ENCODE peak calls at places on chromosomes 11 and 22, in six cellular contexts. H is neural progenitor cell, E is MM.1S, T is SK-N-SH, U is HCT116, N is PC-3. A is an unnamed sample.

GRCh38 chr11:117822031-117822521 is 2.5 kb downstream of the FXYD2 start:
- DNase-seq in H (peak), E (peak), T (peak), U (no peak), N (peak), A (peak)

GRCh38 chr11:21909145-21909544 is 283.7 kb upstream of the ANO5 start:
- DNase-seq in H (no peak), E (no peak), T (no peak), U (no peak), N (no peak), A (no peak)

GRCh38 chr22:21078916-21079315 is 33.2 kb downstream of the LRRC74B start:
- DNase-seq in H (no peak), E (no peak), T (peak), U (no peak), N (no peak), A (no peak)

GRCh38 chr11:99368579-99368978 is 347.8 kb downstream of the CNTN5 start:
- DNase-seq in H (no peak), E (no peak), T (no peak), U (no peak), N (peak), A (peak)

GRCh38 chr11:112760378-112761060 is 200.7 kb upstream of the NCAM1 start:
- DNase-seq in H (no peak), E (no peak), T (no peak), U (no peak), N (no peak), A (no peak)

GRCh38 chr22:20084547-20085413 is 4.7 kb downstream of the DGCR8 start:
- DNase-seq in H (peak), E (no peak), T (peak), U (no peak), N (no peak), A (peak)

GRCh38 chr11:13303668-13304649 is 26.4 kb downstream of the BMAL1 start:
- DNase-seq in H (no peak), E (no peak), T (no peak), U (no peak), N (no peak), A (no peak)

GRCh38 chr11:89463381-89463780 is 27.8 kb downstream of the NOX4 start:
- DNase-seq in H (no peak), E (no peak), T (no peak), U (no peak), N (no peak), A (no peak)

GRCh38 chr11:100592619-100593309 is 94.3 kb upstream of the ARHGAP42 start:
- DNase-seq in H (no peak), E (no peak), T (no peak), U (no peak), N (no peak), A (no peak)

GRCh38 chr11:107928767-107929507 is 689 bp downstream of the RAB39A start:
- DNase-seq in H (peak), E (no peak), T (peak), U (no peak), N (no peak), A (no peak)

GRCh38 chr11:100647861-100648260 is 39.2 kb upstream of the ARHGAP42 start:
- DNase-seq in H (no peak), E (no peak), T (no peak), U (no peak), N (no peak), A (no peak)

GRCh38 chr11:79466411-79466810 is 25.6 kb upstream of the TENM4 start:
- DNase-seq in H (no peak), E (no peak), T (no peak), U (no peak), N (peak), A (peak)

GRCh38 chr11:64353761-64354506 is 5.0 kb upstream of the RPS6KA4 start:
- DNase-seq in H (no peak), E (no peak), T (peak), U (no peak), N (no peak), A (no peak)

GRCh38 chr11:3227568-3228444 is 4.4 kb downstream of the MRGPRE start:
- DNase-seq in H (no peak), E (no peak), T (peak), U (no peak), N (no peak), A (no peak)

GRCh38 chr11:68878022-68878421 is 25.6 kb downstream of the MRPL21 start:
- DNase-seq in H (no peak), E (no peak), T (no peak), U (no peak), N (no peak), A (no peak)

GRCh38 chr11:102610198-102610597 is 14.9 kb downstream of the MMP20 start:
- DNase-seq in H (no peak), E (no peak), T (no peak), U (no peak), N (no peak), A (no peak)

GRCh38 chr22:43698403-43698802 is 113.7 kb downstream of the EFCAB6 start:
- DNase-seq in H (no peak), E (no peak), T (no peak), U (no peak), N (no peak), A (peak)

GRCh38 chr11:1567052-1567720 is 4.9 kb downstream of the DUSP8 start:
- DNase-seq in H (no peak), E (no peak), T (no peak), U (no peak), N (no peak), A (no peak)

GRCh38 chr22:46150615-46151423 is 493 bp downstream of the PPARA start:
- DNase-seq in H (peak), E (peak), T (peak), U (no peak), N (no peak), A (peak)

GRCh38 chr11:130246719-130247118 is 68.0 kb downstream of the ZBTB44 start:
- DNase-seq in H (no peak), E (no peak), T (no peak), U (no peak), N (peak), A (peak)

GRCh38 chr11:18657696-18658095 is 23.6 kb upstream of the SPTY2D1 start:
- DNase-seq in H (no peak), E (no peak), T (no peak), U (no peak), N (no peak), A (no peak)

GRCh38 chr11:126594921-126595367 is 239.5 kb downstream of the ST3GAL4 start:
- DNase-seq in H (no peak), E (no peak), T (no peak), U (no peak), N (no peak), A (no peak)
- TF ChIP-seq EZH2phosphoT487 in H (no peak), E (no peak), T (no peak), U (no peak), N (no peak), A (no peak)

GRCh38 chr22:35115515-35115914 is 49.6 kb downstream of the ISX start:
- DNase-seq in H (no peak), E (no peak), T (no peak), U (no peak), N (no peak), A (no peak)
- H3K9ac ChIP-seq in H (no peak), E (no peak), T (no peak), U (no peak), N (no peak), A (no peak)

GRCh38 chr11:115324569-115325432 is 179.4 kb downstream of the CADM1 start:
- DNase-seq in H (peak), E (peak), T (peak), U (no peak), N (peak), A (peak)
- TF ChIP-seq EZH2phosphoT487 in H (no peak), E (no peak), T (no peak), U (no peak), N (no peak), A (no peak)

DNA sequence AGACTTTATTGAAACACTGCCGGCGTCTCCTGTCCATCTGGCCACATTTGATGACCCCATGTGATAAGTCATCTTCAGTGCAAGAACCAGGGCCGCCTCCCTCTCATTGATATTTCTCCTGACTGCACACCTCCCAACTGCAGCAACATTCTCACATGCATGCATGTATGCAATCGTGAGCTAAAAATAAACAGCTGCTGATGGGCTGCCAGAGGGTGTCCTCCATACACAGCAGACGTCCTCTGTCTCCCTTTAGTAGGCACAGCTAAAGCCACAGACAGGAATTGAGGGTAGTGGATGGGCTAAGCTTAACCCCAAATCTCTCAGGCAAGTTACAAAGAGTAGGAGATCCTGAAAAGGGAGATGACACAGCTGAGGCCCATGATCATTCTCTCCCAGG is 106.7 kb upstream of the HSD17B12 start:
- DNase-seq in H (no peak), E (no peak), T (no peak), U (no peak), N (no peak), A (no peak)
- H3K9ac ChIP-seq in H (no peak), E (no peak), T (no peak), U (no peak), N (no peak), A (no peak)

DNA sequence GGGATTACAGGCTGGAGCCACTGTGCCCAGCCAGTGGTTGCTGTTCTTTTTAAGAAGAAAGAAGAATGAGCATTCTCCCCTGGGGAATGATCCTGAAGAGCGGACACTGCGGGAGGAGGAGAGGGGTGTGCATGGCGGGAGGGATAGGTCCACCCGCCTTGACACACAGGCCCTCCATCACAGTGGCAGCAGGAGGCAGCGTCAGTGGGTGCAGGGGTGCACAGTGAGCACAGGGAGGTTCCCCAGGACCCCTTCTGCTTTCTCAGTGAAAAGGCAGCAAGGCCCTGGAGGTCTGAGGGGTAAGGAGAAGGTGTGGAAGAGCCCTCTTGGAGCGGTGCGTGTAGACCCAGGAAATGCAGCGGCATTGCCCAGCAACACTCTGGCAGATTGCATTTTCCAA is 28.9 kb upstream of the CBX7 start:
- DNase-seq in H (no peak), E (no peak), T (no peak), U (no peak), N (no peak), A (no peak)
- TF ChIP-seq EZH2phosphoT487 in H (no peak), E (no peak), T (no peak), U (no peak), N (no peak), A (no peak)

GRCh38 chr11:27315816-27316215 is 47.2 kb downstream of the CCDC34 start:
- DNase-seq in H (no peak), E (no peak), T (no peak), U (no peak), N (no peak), A (no peak)

GRCh38 chr11:27310710-27311109 is 52.3 kb downstream of the CCDC34 start:
- DNase-seq in H (no peak), E (no peak), T (no peak), U (no peak), N (no peak), A (no peak)

GRCh38 chr11:27310182-27310581 is 52.8 kb downstream of the CCDC34 start:
- DNase-seq in H (no peak), E (no peak), T (no peak), U (no peak), N (no peak), A (no peak)

GRCh38 chr11:27312110-27312509 is 50.9 kb downstream of the CCDC34 start:
- DNase-seq in H (no peak), E (no peak), T (no peak), U (no peak), N (no peak), A (peak)

DNA sequence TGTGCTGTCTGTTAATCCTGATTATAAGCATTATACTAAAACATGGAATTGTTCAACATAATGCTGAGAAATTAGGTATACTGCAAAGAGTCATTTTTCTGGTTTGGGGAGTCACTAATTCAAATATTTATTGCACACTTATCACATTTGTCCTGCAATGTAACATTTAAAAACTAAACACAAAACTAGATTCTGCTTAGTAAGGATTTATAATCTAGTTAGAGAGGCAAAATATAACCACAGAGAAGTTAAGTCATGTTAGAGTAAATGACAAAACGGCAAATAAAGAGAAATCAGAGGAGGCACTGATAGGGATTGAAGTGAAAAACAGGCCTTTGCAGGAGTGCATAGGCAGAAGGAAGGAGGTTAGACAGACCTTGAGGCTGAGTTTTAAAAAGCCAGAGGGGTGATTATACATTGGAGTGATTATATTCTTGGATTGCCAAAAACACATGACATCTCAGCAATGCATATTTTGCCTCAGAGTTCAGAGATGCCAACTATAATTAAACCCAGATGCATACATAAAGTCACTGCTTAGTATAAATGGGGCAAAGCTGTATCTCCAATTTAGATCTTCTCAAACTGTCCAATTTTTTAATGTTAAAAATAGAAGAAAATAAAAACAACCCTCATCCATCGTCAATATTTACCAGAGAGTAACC is 49.7 kb downstream of the CCDC34 start:
- DNase-seq in H (no peak), E (no peak), T (peak), U (no peak), N (no peak), A (peak)
- H3K9ac ChIP-seq in H (no peak), E (no peak), T (no peak), U (no peak), N (no peak), A (no peak)

DNA sequence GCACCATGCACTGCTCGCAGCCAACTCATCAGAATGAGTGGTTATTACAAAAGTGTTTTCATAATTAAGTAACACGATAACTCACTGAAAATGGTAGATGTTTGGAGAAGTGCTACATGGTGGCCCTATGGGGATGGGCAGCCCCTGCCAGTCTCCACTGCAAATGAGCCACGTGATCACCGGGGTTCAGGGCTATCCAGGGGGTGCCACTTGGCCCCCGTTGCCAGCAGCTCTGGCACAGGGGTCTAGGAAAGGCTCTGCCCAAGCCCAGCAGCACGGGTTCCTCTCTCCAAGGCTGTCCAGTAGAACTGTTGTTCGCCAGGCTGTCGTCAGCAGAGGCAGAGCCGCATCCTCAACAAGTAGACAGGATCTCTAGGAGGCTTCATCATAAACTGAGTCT is 382.1 kb upstream of the B3GAT1 start:
- DNase-seq in H (no peak), E (no peak), T (no peak), U (no peak), N (no peak), A (no peak)
- TF ChIP-seq EZH2phosphoT487 in H (no peak), E (no peak), T (no peak), U (no peak), N (no peak), A (no peak)